ENCODE peak calls at places on chromosomes 16 and 17, in five cellular contexts. V is brain microvascular endothelial cell; Z is mesothelial cell of epicardium; J is AG04450; M is CD4-positive, alpha-beta T cell. C is an unnamed sample.

GRCh38 chr16:10256855-10257641 is 74.8 kb upstream of the GRIN2A start:
- DNase-seq in V (no peak), Z (peak), J (no peak), M (peak), C (peak)

GRCh38 chr17:15185625-15185991 is 79.5 kb downstream of the PMP22 start:
- DNase-seq in V (peak), Z (no peak), J (no peak), M (no peak), C (peak)

GRCh38 chr17:37824534-37825485 is 80.0 kb upstream of the HNF1B start:
- DNase-seq in V (peak), Z (no peak), J (peak), M (no peak), C (peak)

GRCh38 chr17:51751072-51751471 is 407.4 kb downstream of the CA10 start:
- DNase-seq in V (no peak), Z (no peak), J (no peak), M (no peak), C (no peak)

GRCh38 chr16:56382901-56383355 is 42.4 kb downstream of the AMFR start:
- DNase-seq in V (no peak), Z (peak), J (peak), M (no peak), C (peak)

GRCh38 chr16:68128577-68129305 is 43.6 kb downstream of the NFATC3 start:
- DNase-seq in V (peak), Z (no peak), J (no peak), M (no peak), C (peak)

GRCh38 chr17:77831497-77832179 is 126.9 kb upstream of the TNRC6C start:
- DNase-seq in V (peak), Z (no peak), J (peak), M (no peak), C (no peak)

GRCh38 chr17:43033947-43034622 is 9.1 kb downstream of the RND2 start:
- DNase-seq in V (no peak), Z (no peak), J (no peak), M (no peak), C (no peak)

GRCh38 chr17:9488556-9488955 is 87.1 kb downstream of the STX8 start:
- DNase-seq in V (no peak), Z (no peak), J (no peak), M (no peak), C (no peak)

GRCh38 chr17:67212231-67212630 is 32.8 kb downstream of the HELZ start:
- DNase-seq in V (no peak), Z (no peak), J (no peak), M (no peak), C (no peak)

GRCh38 chr16:4147236-4147635 is 31.0 kb upstream of the ADCY9 start:
- DNase-seq in V (no peak), Z (no peak), J (no peak), M (no peak), C (no peak)

GRCh38 chr17:70484050-70484449 is 314.7 kb downstream of the KCNJ2 start:
- DNase-seq in V (no peak), Z (no peak), J (no peak), M (no peak), C (no peak)

GRCh38 chr17:988561-988960 is 8.4 kb upstream of the TIMM22 start:
- DNase-seq in V (no peak), Z (no peak), J (no peak), M (no peak), C (no peak)

GRCh38 chr16:90020838-90021382 is 1.7 kb upstream of the DBNDD1 start:
- DNase-seq in V (no peak), Z (no peak), J (peak), M (no peak), C (no peak)

GRCh38 chr17:49063652-49064051 is 66.5 kb downstream of the IGF2BP1 start:
- DNase-seq in V (no peak), Z (no peak), J (no peak), M (no peak), C (no peak)

GRCh38 chr16:75081179-75081859 is 35.3 kb downstream of the LDHD start:
- DNase-seq in V (no peak), Z (no peak), J (no peak), M (no peak), C (no peak)

GRCh38 chr17:68572138-68572842 is 28.9 kb downstream of the FAM20A start:
- DNase-seq in V (no peak), Z (no peak), J (no peak), M (no peak), C (no peak)

GRCh38 chr16:25747160-25747758 is 55.5 kb downstream of the HS3ST4 start:
- DNase-seq in V (no peak), Z (peak), J (no peak), M (no peak), C (no peak)

GRCh38 chr16:86882586-86883280 is 304.4 kb downstream of the FOXL1 start:
- DNase-seq in V (peak), Z (no peak), J (peak), M (no peak), C (peak)

GRCh38 chr16:80300456-80300855 is 240.3 kb upstream of the DYNLRB2 start:
- DNase-seq in V (no peak), Z (no peak), J (no peak), M (no peak), C (peak)

GRCh38 chr16:17228048-17228707 is 242.6 kb downstream of the XYLT1 start:
- DNase-seq in V (no peak), Z (no peak), J (no peak), M (no peak), C (no peak)

GRCh38 chr17:66088173-66088572 is 103.8 kb downstream of the CEP112 start:
- DNase-seq in V (no peak), Z (no peak), J (no peak), M (no peak), C (no peak)

GRCh38 chr17:17518951-17519350 is 22.8 kb upstream of the RASD1 start:
- DNase-seq in V (no peak), Z (no peak), J (no peak), M (no peak), C (no peak)

GRCh38 chr17:19411641-19412040 is 609 bp downstream of the RNF112 start:
- DNase-seq in V (no peak), Z (no peak), J (no peak), M (no peak), C (no peak)

GRCh38 chr16:85750827-85751641 is at the start of gene C16orf74:
- DNase-seq in V (no peak), Z (peak), J (no peak), M (no peak), C (peak)

GRCh38 chr16:11405331-11406176 is 60.3 kb downstream of the RMI2 start:
- DNase-seq in V (peak), Z (no peak), J (no peak), M (peak), C (no peak)

GRCh38 chr16:86045601-86045971 is 146.6 kb downstream of the IRF8 start:
- DNase-seq in V (no peak), Z (no peak), J (no peak), M (no peak), C (no peak)

GRCh38 chr16:61530697-61531096 is 505.5 kb downstream of the CDH8 start:
- DNase-seq in V (no peak), Z (no peak), J (no peak), M (no peak), C (no peak)

GRCh38 chr17:82317394-82318168 is at the start of gene CD7:
- DNase-seq in V (no peak), Z (no peak), J (no peak), M (peak), C (no peak)
- TF ChIP-seq CTCF in V (no peak), Z (no peak), J (no peak), M (no peak), C (no peak)

GRCh38 chr17:50680126-50680525 is 27.6 kb downstream of the ANKRD40 start:
- DNase-seq in V (no peak), Z (no peak), J (no peak), M (no peak), C (no peak)

GRCh38 chr17:50682441-50682840 is 25.3 kb downstream of the ANKRD40 start:
- DNase-seq in V (no peak), Z (no peak), J (no peak), M (no peak), C (no peak)

GRCh38 chr17:50683434-50684287 is 24.1 kb downstream of the ANKRD40 start:
- DNase-seq in V (no peak), Z (no peak), J (no peak), M (no peak), C (no peak)

GRCh38 chr17:50682938-50683337 is 24.8 kb downstream of the ANKRD40 start:
- DNase-seq in V (no peak), Z (no peak), J (no peak), M (no peak), C (no peak)

GRCh38 chr17:50681260-50682200 is 26.2 kb downstream of the ANKRD40 start:
- DNase-seq in V (peak), Z (peak), J (peak), M (no peak), C (peak)
- TF ChIP-seq CTCF in V (peak), Z (peak), J (peak), M (no peak), C (peak)

DNA sequence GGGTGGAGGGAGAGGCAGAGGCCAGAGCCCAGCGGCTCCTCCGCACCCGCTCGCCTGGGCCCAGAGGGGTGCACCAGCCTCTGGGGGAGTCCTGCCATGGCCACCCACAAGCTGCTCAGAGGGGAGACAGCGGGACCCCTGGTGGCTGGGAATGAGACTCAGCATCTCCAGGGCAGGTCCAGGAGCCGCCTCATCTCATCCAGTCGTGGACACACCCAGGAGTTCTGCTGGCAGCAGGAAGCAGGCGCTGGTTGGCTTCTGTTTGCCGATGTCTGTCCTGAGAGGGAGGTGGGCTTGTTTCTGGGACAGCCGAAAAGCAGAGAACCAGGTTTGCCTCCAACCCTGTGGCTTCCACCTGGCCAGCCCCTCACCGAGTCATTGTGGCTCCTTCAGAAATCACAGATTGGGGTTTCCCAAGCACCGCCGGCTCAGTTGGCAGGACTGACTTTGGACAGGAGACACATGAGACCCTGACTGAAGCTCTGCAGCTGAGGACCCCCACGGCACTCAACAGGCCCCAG is 49.6 kb upstream of the ENPP7 start:
- DNase-seq in V (no peak), Z (no peak), J (no peak), M (no peak), C (no peak)
- TF ChIP-seq CTCF in V (no peak), Z (no peak), J (no peak), M (no peak), C (no peak)

GRCh38 chr17:44793885-44794698 is 35.3 kb downstream of the ADAM11 start:
- DNase-seq in V (no peak), Z (no peak), J (no peak), M (no peak), C (no peak)
- TF ChIP-seq CTCF in V (peak), Z (no peak), J (no peak), M (no peak), C (no peak)

GRCh38 chr17:45311762-45312476 is 4.9 kb downstream of the MAP3K14 start:
- DNase-seq in V (peak), Z (no peak), J (no peak), M (peak), C (peak)

GRCh38 chr17:45312477-45313418 is 4.1 kb downstream of the MAP3K14 start:
- DNase-seq in V (no peak), Z (no peak), J (no peak), M (no peak), C (peak)

GRCh38 chr17:45310380-45311324 is 6.2 kb downstream of the MAP3K14 start:
- DNase-seq in V (no peak), Z (no peak), J (no peak), M (no peak), C (no peak)

GRCh38 chr17:45309400-45309799 is 7.4 kb downstream of the MAP3K14 start:
- DNase-seq in V (no peak), Z (no peak), J (no peak), M (no peak), C (no peak)

DNA sequence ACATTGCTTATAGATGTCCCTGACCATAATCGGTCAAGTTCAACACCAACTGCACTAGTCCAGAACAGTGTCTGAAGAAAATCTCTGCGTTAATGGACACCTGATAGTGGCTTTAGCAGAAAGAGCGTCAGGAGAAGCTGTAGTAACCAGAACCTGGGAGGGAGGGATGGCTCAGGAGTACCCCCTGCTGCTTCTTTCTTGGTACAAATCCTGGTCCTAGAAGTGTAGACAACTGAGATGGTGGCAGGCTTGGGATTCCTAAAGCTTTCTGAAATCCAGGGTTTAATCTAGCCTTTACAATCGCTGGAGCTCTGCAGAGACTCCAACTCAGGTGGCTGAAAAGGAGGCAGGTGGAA is 5.4 kb downstream of the MAP3K14 start:
- DNase-seq in V (no peak), Z (no peak), J (no peak), M (no peak), C (no peak)
- TF ChIP-seq CTCF in V (peak), Z (no peak), J (peak), M (no peak), C (no peak)

C was measured in bronchial epithelial cell.